ENCODE peak calls at places on chromosome 20, in six cellular contexts. Q is HT1080, I is colonic mucosa, P is DMS153, X is AG09309, G is tibial nerve. M is an unnamed sample.

GRCh38 chr20:62905536-62906117 is 20.7 kb downstream of the DIDO1 start:
- DNase-seq in X (no peak), Q (no peak), G (no peak), I (no peak), P (no peak), M (no peak)

GRCh38 chr20:36093025-36093803 is 61.3 kb upstream of the EPB41L1 start:
- DNase-seq in G (peak; percentile 36), Q (no peak), X (no peak), P (peak; percentile 13), I (peak; percentile 73), M (peak; percentile 42)

GRCh38 chr20:56278205-56278604 is 29.7 kb downstream of the MC3R start:
- DNase-seq in I (no peak), Q (no peak), G (no peak), P (no peak), X (no peak), M (no peak)

GRCh38 chr20:18738055-18738454 is 75.5 kb upstream of the SCP2D1 start:
- DNase-seq in I (peak; percentile 63), X (no peak), G (no peak), Q (no peak), P (no peak), M (no peak)

GRCh38 chr20:24668791-24669190 is 199.4 kb downstream of the SYNDIG1 start:
- DNase-seq in X (no peak), G (no peak), Q (no peak), I (no peak), P (no peak), M (no peak)

GRCh38 chr20:62310757-62311121 is 7.9 kb downstream of the ADRM1 start:
- DNase-seq in Q (no peak), G (no peak), X (no peak), I (no peak), P (no peak), M (no peak)

GRCh38 chr20:64279826-64280459 is 24.4 kb downstream of the PCMTD2 start:
- DNase-seq in I (no peak), G (no peak), X (no peak), Q (no peak), P (no peak), M (no peak)

GRCh38 chr20:58306421-58307261 is 2.9 kb upstream of the RAB22A start:
- DNase-seq in G (no peak), P (peak; percentile 18), Q (peak; percentile 80), X (peak; percentile 35), I (peak; percentile 51), M (no peak)

GRCh38 chr20:23639490-23639958 is 1.8 kb upstream of the CST3 start:
- DNase-seq in I (peak; percentile 82), X (no peak), P (no peak), Q (no peak), G (no peak), M (no peak)

GRCh38 chr20:23061713-23062561 is 12.5 kb upstream of the THBD start:
- DNase-seq in I (no peak), G (no peak), X (peak; percentile 28), P (no peak), Q (peak; percentile 73), M (no peak)

GRCh38 chr20:54353337-54353736 is 122.1 kb upstream of the DOK5 start:
- DNase-seq in Q (no peak), G (no peak), X (no peak), I (no peak), P (no peak), M (no peak)

GRCh38 chr20:35297153-35297552 is 4.9 kb upstream of the FAM83C start:
- DNase-seq in G (no peak), P (no peak), I (no peak), X (no peak), Q (peak; percentile 57), M (no peak)

GRCh38 chr20:48949304-48950170 is 28.0 kb downstream of the ARFGEF2 start:
- DNase-seq in G (no peak), Q (no peak), I (no peak), X (no peak), P (no peak), M (no peak)

GRCh38 chr20:46400253-46400652 is 6.2 kb downstream of the ELMO2 start:
- DNase-seq in X (no peak), I (no peak), G (no peak), P (no peak), Q (peak; percentile 37), M (no peak)

GRCh38 chr20:2402271-2402980 is 21.7 kb downstream of the TGM6 start:
- DNase-seq in I (no peak), Q (peak; percentile 41), X (peak; percentile 33), P (no peak), G (no peak), M (no peak)

GRCh38 chr20:208937-209566 is 18.0 kb upstream of the DEFB129 start:
- DNase-seq in P (peak; percentile 40), I (no peak), X (peak; percentile 42), G (no peak), Q (peak; percentile 64), M (no peak)

GRCh38 chr20:33411711-33412483 is 10.6 kb upstream of the CDK5RAP1 start:
- DNase-seq in X (no peak), Q (no peak), P (no peak), G (no peak), I (no peak), M (no peak)

GRCh38 chr20:3815703-3816315 is 4.5 kb upstream of the AP5S1 start:
- DNase-seq in P (no peak), Q (no peak), X (no peak), G (no peak), I (no peak), M (no peak)

GRCh38 chr20:58528412-58528811 is 13.2 kb upstream of the APCDD1L start:
- DNase-seq in P (no peak), I (no peak), X (no peak), G (no peak), Q (no peak), M (no peak)

GRCh38 chr20:57829805-57830514 is 120.1 kb upstream of the PMEPA1 start:
- DNase-seq in P (peak; percentile 20), Q (no peak), X (no peak), I (no peak), G (no peak), M (no peak)

GRCh38 chr20:62900692-62901584 is 25.4 kb downstream of the DIDO1 start:
- DNase-seq in I (peak; percentile 62), P (peak; percentile 72), X (no peak), G (no peak), Q (no peak), M (no peak)

GRCh38 chr20:16664031-16664430 is 65.8 kb upstream of the SNRPB2 start:
- DNase-seq in Q (no peak), P (no peak), X (no peak), G (no peak), I (no peak), M (no peak)

GRCh38 chr20:39050555-39050902 is 88.4 kb downstream of the DHX35 start:
- DNase-seq in X (no peak), P (no peak), Q (no peak), G (no peak), I (no peak), M (no peak)

GRCh38 chr20:60749804-60750602 is 502.1 kb upstream of the CDH4 start:
- DNase-seq in Q (peak; percentile 95), X (no peak), P (no peak), G (no peak), I (no peak), M (no peak)

GRCh38 chr20:16607364-16608264 is 34.4 kb upstream of the KIF16B start:
- DNase-seq in I (peak; percentile 72), G (no peak), P (no peak), Q (no peak), X (no peak), M (no peak)

GRCh38 chr20:20199338-20200160 is 147.2 kb downstream of the CFAP61 start:
- DNase-seq in I (no peak), P (no peak), G (no peak), X (no peak), Q (no peak), M (no peak)

GRCh38 chr20:56769971-56770570 is 141.0 kb downstream of the TFAP2C start:
- DNase-seq in P (no peak), X (no peak), Q (no peak), G (no peak), I (no peak), M (no peak)

GRCh38 chr20:58553841-58554240 is 38.6 kb upstream of the APCDD1L start:
- DNase-seq in Q (no peak), G (no peak), I (no peak), X (peak; percentile 8), P (no peak), M (no peak)

GRCh38 chr20:63061051-63061531 is 54.3 kb upstream of the BHLHE23 start:
- DNase-seq in Q (no peak), G (no peak), X (no peak), I (no peak), P (no peak), M (no peak)

GRCh38 chr20:15702161-15702560 is 871.1 kb downstream of the KIF16B start:
- DNase-seq in P (no peak), X (no peak), I (no peak), G (no peak), Q (peak; percentile 18), M (no peak)

M was measured in GOT3.